ENCODE peak calls at places on chromosomes 12 and 14, in four cellular contexts. Y, D, X and J are unnamed samples.

GRCh38 chr12:26133508-26133907 is 8.7 kb upstream of the BHLHE41 start:
- DNase-seq in X (no peak), Y (no peak), D (no peak), J (no peak)

GRCh38 chr12:79873223-79873622 is 61.7 kb downstream of the PPP1R12A start:
- DNase-seq in X (no peak), D (no peak), Y (no peak), J (no peak)

GRCh38 chr12:70393787-70394519 is 27.9 kb downstream of the KCNMB4 start:
- DNase-seq in Y (no peak), X (peak), D (no peak), J (peak)

GRCh38 chr14:68464716-68465115 is 328.2 kb downstream of the ZFP36L1 start:
- DNase-seq in Y (peak), X (peak), D (no peak), J (peak)

GRCh38 chr12:63918788-63919300 is 74.3 kb downstream of the SRGAP1 start:
- DNase-seq in Y (no peak), X (peak), D (no peak), J (no peak)

GRCh38 chr12:66297080-66297479 is 5.2 kb upstream of the HELB start:
- DNase-seq in Y (no peak), X (no peak), D (no peak), J (no peak)

GRCh38 chr14:73754911-73755360 is 40.8 kb upstream of the PNMA1 start:
- DNase-seq in X (peak), Y (no peak), D (no peak), J (no peak)

GRCh38 chr12:26327975-26328635 is 132.7 kb downstream of the SSPN start:
- DNase-seq in X (no peak), Y (no peak), D (no peak), J (no peak)